ENCODE peak calls at places on chromosome 6, in eight cellular contexts. K, G, N, Y, Z, S, V and T are unnamed samples.
A peak's percentile ranks its signal among the peaks of the same experiment; 100 is the strongest.

GRCh38 chr6:100456178-100456880 is 8.4 kb downstream of the SIM1 start:
- DNase-seq in K (no peak), S (no peak), V (no peak), Y (no peak), G (no peak), Z (no peak), N (peak; percentile 60), T (no peak)

GRCh38 chr6:42345696-42346416 is 105.9 kb downstream of the TRERF1 start:
- DNase-seq in S (no peak), N (no peak), Z (no peak), Y (no peak), V (no peak), G (no peak), K (no peak), T (no peak)

GRCh38 chr6:48765352-48765961 is 654.5 kb upstream of the PTCHD4 start:
- DNase-seq in G (no peak), Z (no peak), S (peak; percentile 32), V (peak; percentile 53), Y (peak; percentile 27), N (peak; percentile 86), K (peak; percentile 80), T (peak; percentile 0)

GRCh38 chr6:25016311-25016710 is 80.6 kb upstream of the RIPOR2 start:
- DNase-seq in Z (no peak), S (no peak), V (no peak), K (no peak), G (no peak), Y (no peak), N (no peak), T (no peak)

GRCh38 chr6:116975600-116975999 is 98.6 kb downstream of the RFX6 start:
- DNase-seq in V (no peak), G (no peak), Z (no peak), S (no peak), N (peak; percentile 17), K (peak; percentile 60), Y (no peak), T (no peak)

GRCh38 chr6:153108320-153108719 is 22.8 kb downstream of the RGS17 start:
- DNase-seq in V (no peak), N (peak; percentile 33), G (no peak), Y (no peak), S (no peak), K (peak; percentile 64), Z (no peak), T (no peak)

GRCh38 chr6:15384901-15385300 is 139.0 kb downstream of the JARID2 start:
- DNase-seq in V (no peak), K (no peak), Z (no peak), G (no peak), N (no peak), Y (no peak), S (no peak), T (no peak)

GRCh38 chr6:2767327-2767985 is 2.3 kb downstream of the WRNIP1 start:
- DNase-seq in G (no peak), V (no peak), N (no peak), K (no peak), Z (no peak), Y (no peak), S (no peak), T (no peak)

GRCh38 chr6:43093361-43094289 is 17.5 kb downstream of the PTK7 start:
- DNase-seq in K (peak; percentile 94), Z (no peak), Y (no peak), S (no peak), V (no peak), G (no peak), N (no peak), T (no peak)

GRCh38 chr6:82616386-82617028 is 252.9 kb downstream of the TPBG start:
- DNase-seq in N (no peak), K (peak; percentile 52), Y (no peak), S (no peak), V (no peak), G (no peak), Z (no peak), T (no peak)

GRCh38 chr6:4059115-4059777 is 19.7 kb downstream of the FAM217A start:
- DNase-seq in G (no peak), N (peak; percentile 6), Y (no peak), K (peak; percentile 90), V (peak; percentile 64), S (no peak), Z (peak; percentile 18), T (no peak)

GRCh38 chr6:155224618-155225017 is 39.2 kb upstream of the CLDN20 start:
- DNase-seq in G (no peak), S (no peak), N (no peak), K (no peak), V (no peak), Y (no peak), Z (no peak), T (no peak)

GRCh38 chr6:66478705-66479104 is 771.7 kb upstream of the EYS start:
- DNase-seq in S (no peak), N (peak; percentile 30), K (peak; percentile 8), G (no peak), Y (no peak), Z (no peak), V (no peak), T (no peak)

GRCh38 chr6:112501705-112502104 is 154.6 kb downstream of the RFPL4B start:
- DNase-seq in G (no peak), K (peak; percentile 14), N (no peak), S (peak; percentile 65), V (no peak), Y (peak; percentile 81), Z (no peak), T (peak; percentile 4)

GRCh38 chr6:7219310-7219709 is 93.7 kb downstream of the SSR1 start:
- DNase-seq in K (peak; percentile 74), N (no peak), Z (no peak), V (peak; percentile 18), Y (no peak), G (no peak), S (no peak), T (no peak)

GRCh38 chr6:3559561-3559960 is 102.7 kb upstream of the SLC22A23 start:
- DNase-seq in S (no peak), Y (no peak), G (no peak), N (no peak), V (no peak), Z (no peak), K (no peak), T (no peak)

GRCh38 chr6:6244624-6245023 is 75.8 kb downstream of the F13A1 start:
- DNase-seq in S (no peak), K (no peak), Y (no peak), G (no peak), N (no peak), Z (no peak), V (no peak), T (no peak)

GRCh38 chr6:16276991-16277981 is 38.9 kb downstream of the GMPR start:
- DNase-seq in N (peak; percentile 95), Z (no peak), K (peak; percentile 79), S (no peak), Y (no peak), G (no peak), V (peak; percentile 95), T (no peak)

GRCh38 chr6:43506171-43506570 is 4.0 kb downstream of the LRRC73 start:
- DNase-seq in S (no peak), G (no peak), V (no peak), Y (no peak), N (no peak), K (no peak), Z (no peak), T (no peak)

GRCh38 chr6:150249261-150249660 is 106.4 kb downstream of the PPP1R14C start:
- DNase-seq in K (no peak), Y (no peak), Z (no peak), S (no peak), N (no peak), G (no peak), V (no peak), T (no peak)

GRCh38 chr6:12543953-12544352 is 172.6 kb upstream of the PHACTR1 start:
- DNase-seq in G (no peak), Y (no peak), S (no peak), V (no peak), Z (no peak), K (no peak), N (no peak), T (no peak)

GRCh38 chr6:157873735-157874344 is 50.8 kb downstream of the SNX9 start:
- DNase-seq in S (peak; percentile 87), V (peak; percentile 60), K (peak; percentile 74), G (no peak), Y (peak; percentile 39), N (peak; percentile 78), Z (peak; percentile 65), T (peak; percentile 79)

GRCh38 chr6:139764498-139764986 is 390.1 kb upstream of the CITED2 start:
- DNase-seq in Y (no peak), K (peak; percentile 97), S (no peak), N (peak; percentile 59), Z (no peak), G (no peak), V (peak; percentile 54), T (no peak)

GRCh38 chr6:101779051-101779844 is 385.7 kb downstream of the GRIK2 start:
- DNase-seq in G (no peak), Y (no peak), S (no peak), N (no peak), Z (no peak), V (no peak), K (peak; percentile 76), T (no peak)